ENCODE peak calls at places on chromosomes 4 and X, in six cellular contexts. One of them, this sample, is unnamed.

GRCh38 chr4:77699731-77700210 is 94.2 kb downstream of the CXCL13 start:
- DNase-seq in A549: peak; percentile 47
- DNase-seq in GM12878: no peak
- DNase-seq in K562: peak; percentile 33
- DNase-seq in NB4: no peak
- DNase-seq in HepG2: peak; percentile 74
- DNase-seq in this sample: peak; percentile 87

GRCh38 chrX:39667746-39668507 is 429.8 kb downstream of the BCOR start:
- DNase-seq in A549: no peak
- DNase-seq in GM12878: no peak
- DNase-seq in K562: no peak
- DNase-seq in NB4: no peak
- DNase-seq in HepG2: no peak
- DNase-seq in this sample: no peak

GRCh38 chrX:74383611-74384010 is 37.7 kb upstream of the SLC16A2 start:
- DNase-seq in A549: peak; percentile 58
- DNase-seq in GM12878: no peak
- DNase-seq in K562: peak; percentile 6
- DNase-seq in NB4: peak; percentile 64
- DNase-seq in HepG2: peak; percentile 13
- DNase-seq in this sample: peak; percentile 41

GRCh38 chrX:107894038-107894437 is 68.4 kb downstream of the MID2 start:
- DNase-seq in A549: peak; percentile 61
- DNase-seq in GM12878: peak; percentile 20
- DNase-seq in K562: peak; percentile 50
- DNase-seq in NB4: peak; percentile 53
- DNase-seq in HepG2: peak; percentile 47
- DNase-seq in this sample: peak; percentile 47

GRCh38 chr4:185457136-185457535 is 14.4 kb downstream of the CCDC110 start:
- DNase-seq in A549: no peak
- DNase-seq in GM12878: no peak
- DNase-seq in K562: no peak
- DNase-seq in NB4: no peak
- DNase-seq in HepG2: no peak
- DNase-seq in this sample: no peak

GRCh38 chrX:124228849-124229248 is 103.6 kb upstream of the TEX13D start:
- DNase-seq in A549: no peak
- DNase-seq in GM12878: no peak
- DNase-seq in K562: no peak
- DNase-seq in NB4: no peak
- DNase-seq in HepG2: no peak
- DNase-seq in this sample: no peak

GRCh38 chr4:113760852-113761681 is 471 bp downstream of the CAMK2D start:
- DNase-seq in A549: peak; percentile 72
- DNase-seq in GM12878: no peak
- DNase-seq in K562: no peak
- DNase-seq in NB4: peak; percentile 81
- DNase-seq in HepG2: peak; percentile 74
- DNase-seq in this sample: peak; percentile 71

GRCh38 chr4:10279261-10279660 is 162.7 kb upstream of the WDR1 start:
- DNase-seq in A549: no peak
- DNase-seq in GM12878: no peak
- DNase-seq in K562: no peak
- DNase-seq in NB4: no peak
- DNase-seq in HepG2: no peak
- DNase-seq in this sample: no peak

GRCh38 chr4:25098964-25099843 is 61.0 kb downstream of the SEPSECS start:
- DNase-seq in A549: peak; percentile 5
- DNase-seq in GM12878: no peak
- DNase-seq in K562: peak; percentile 59
- DNase-seq in NB4: no peak
- DNase-seq in HepG2: no peak
- DNase-seq in this sample: peak; percentile 9

GRCh38 chr4:53847935-53848334 is 216.5 kb downstream of the CHIC2 start:
- DNase-seq in A549: no peak
- DNase-seq in GM12878: no peak
- DNase-seq in K562: no peak
- DNase-seq in NB4: no peak
- DNase-seq in HepG2: peak; percentile 17
- DNase-seq in this sample: no peak

GRCh38 chr4:6788123-6788522 is 5.6 kb downstream of the KIAA0232 start:
- DNase-seq in A549: no peak
- DNase-seq in GM12878: no peak
- DNase-seq in K562: peak; percentile 67
- DNase-seq in NB4: peak; percentile 35
- DNase-seq in HepG2: no peak
- DNase-seq in this sample: no peak

GRCh38 chr4:60565558-60565957 is 634.6 kb upstream of the ADGRL3 start:
- DNase-seq in A549: no peak
- DNase-seq in GM12878: no peak
- DNase-seq in K562: no peak
- DNase-seq in NB4: no peak
- DNase-seq in HepG2: no peak
- DNase-seq in this sample: no peak

GRCh38 chrX:79444694-79445093 is 77.6 kb upstream of the ITM2A start:
- DNase-seq in A549: no peak
- DNase-seq in GM12878: no peak
- DNase-seq in K562: no peak
- DNase-seq in NB4: no peak
- DNase-seq in HepG2: no peak
- DNase-seq in this sample: no peak

GRCh38 chrX:21946925-21947641 is 6.6 kb downstream of the SMS start:
- DNase-seq in A549: no peak
- DNase-seq in GM12878: no peak
- DNase-seq in K562: peak; percentile 40
- DNase-seq in NB4: peak; percentile 46
- DNase-seq in HepG2: no peak
- DNase-seq in this sample: peak; percentile 83
- TF ChIP-seq MYC in A549: no peak
- TF ChIP-seq MYC in GM12878: no peak
- TF ChIP-seq MYC in K562: no peak
- TF ChIP-seq MYC in NB4: no peak
- TF ChIP-seq MYC in HepG2: no peak
- TF ChIP-seq MYC in this sample: no peak

DNA sequence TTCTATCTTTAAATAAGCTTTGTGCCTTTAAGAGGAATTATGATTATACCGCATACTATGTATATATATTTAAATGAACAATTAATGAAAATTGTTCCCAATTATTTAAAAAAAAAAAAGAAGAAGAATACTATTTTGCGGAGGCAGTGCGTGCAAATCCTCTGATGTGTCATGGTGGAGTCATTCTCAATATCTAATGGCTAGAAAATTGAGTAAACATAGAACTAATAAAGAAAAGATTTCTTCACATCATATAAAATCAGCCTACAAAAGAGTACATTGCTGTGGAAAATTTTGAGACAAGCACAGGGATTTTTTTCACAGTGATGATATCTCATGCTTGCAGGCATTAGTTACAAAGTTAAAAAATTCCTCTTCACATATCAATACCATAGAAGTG is 2.6 kb upstream of the EREG start:
- DNase-seq in A549: no peak
- DNase-seq in GM12878: no peak
- DNase-seq in K562: no peak
- DNase-seq in NB4: no peak
- DNase-seq in HepG2: no peak
- DNase-seq in this sample: no peak
- TF ChIP-seq MYC in A549: no peak
- TF ChIP-seq MYC in GM12878: no peak
- TF ChIP-seq MYC in K562: no peak
- TF ChIP-seq MYC in NB4: no peak
- TF ChIP-seq MYC in HepG2: no peak
- TF ChIP-seq MYC in this sample: no peak

DNA sequence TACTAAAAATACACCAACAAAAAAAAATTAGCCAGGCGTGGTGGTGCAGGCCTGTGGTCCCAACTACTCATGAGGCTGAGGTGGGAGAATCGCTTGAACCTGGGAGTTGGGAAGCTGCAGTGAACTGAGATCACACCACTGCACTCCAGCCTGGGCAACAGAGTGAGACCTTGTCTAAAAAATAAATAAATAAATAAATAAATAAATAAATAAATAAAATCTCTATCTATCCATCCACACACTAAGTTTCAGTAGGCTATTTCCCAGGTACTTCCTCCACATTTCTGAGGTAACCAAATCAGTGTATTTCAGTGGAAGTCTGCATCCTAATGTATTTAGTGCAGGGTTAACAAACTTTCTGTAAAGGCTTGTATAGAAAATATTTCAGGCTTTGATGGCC is 10.9 kb downstream of the ABRAXAS1 start:
- DNase-seq in A549: no peak
- DNase-seq in GM12878: no peak
- DNase-seq in K562: no peak
- DNase-seq in NB4: no peak
- DNase-seq in HepG2: no peak
- DNase-seq in this sample: no peak
- TF ChIP-seq MYC in A549: no peak
- TF ChIP-seq MYC in GM12878: no peak
- TF ChIP-seq MYC in K562: no peak
- TF ChIP-seq MYC in NB4: no peak
- TF ChIP-seq MYC in HepG2: no peak
- TF ChIP-seq MYC in this sample: no peak

GRCh38 chr4:17313194-17313593 is 198.7 kb downstream of the QDPR start:
- DNase-seq in A549: no peak
- DNase-seq in GM12878: no peak
- DNase-seq in K562: no peak
- DNase-seq in NB4: no peak
- DNase-seq in HepG2: no peak
- DNase-seq in this sample: peak; percentile 9

GRCh38 chr4:17316566-17316965 is 195.3 kb downstream of the QDPR start:
- DNase-seq in A549: no peak
- DNase-seq in GM12878: no peak
- DNase-seq in K562: no peak
- DNase-seq in NB4: no peak
- DNase-seq in HepG2: no peak
- DNase-seq in this sample: no peak

GRCh38 chr4:17317526-17317925 is 194.4 kb downstream of the QDPR start:
- DNase-seq in A549: no peak
- DNase-seq in GM12878: no peak
- DNase-seq in K562: no peak
- DNase-seq in NB4: no peak
- DNase-seq in HepG2: no peak
- DNase-seq in this sample: no peak

GRCh38 chr4:17320046-17320445 is 191.8 kb downstream of the QDPR start:
- DNase-seq in A549: no peak
- DNase-seq in GM12878: no peak
- DNase-seq in K562: no peak
- DNase-seq in NB4: no peak
- DNase-seq in HepG2: no peak
- DNase-seq in this sample: no peak

GRCh38 chr4:17315459-17315858 is 196.4 kb downstream of the QDPR start:
- DNase-seq in A549: no peak
- DNase-seq in GM12878: no peak
- DNase-seq in K562: no peak
- DNase-seq in NB4: no peak
- DNase-seq in HepG2: no peak
- DNase-seq in this sample: no peak
- TF ChIP-seq MYC in A549: no peak
- TF ChIP-seq MYC in GM12878: no peak
- TF ChIP-seq MYC in K562: no peak
- TF ChIP-seq MYC in NB4: no peak
- TF ChIP-seq MYC in HepG2: no peak
- TF ChIP-seq MYC in this sample: no peak

This sample was measured in endothelial cell of umbilical vein.